ENCODE peak calls at places on chromosomes 6 and 20, in eight cellular contexts. One of them, this sample, is unnamed.

GRCh38 chr6:26104457-26105108 is 17.4 kb downstream of the HFE start:
- DNase-seq in A549: no peak
- DNase-seq in mucosa of descending colon: peak
- DNase-seq in astrocyte of the cerebellum: no peak
- DNase-seq in PC-3: peak
- DNase-seq in transverse colon: peak
- DNase-seq in K562: no peak
- DNase-seq in fibroblast of lung: no peak
- DNase-seq in this sample: no peak

GRCh38 chr6:148885920-148886845 is 139.4 kb downstream of the UST start:
- DNase-seq in fibroblast of lung: peak
- DNase-seq in astrocyte of the cerebellum: no peak
- DNase-seq in transverse colon: no peak
- DNase-seq in K562: no peak
- DNase-seq in PC-3: no peak
- DNase-seq in mucosa of descending colon: no peak
- DNase-seq in A549: no peak
- DNase-seq in this sample: no peak

GRCh38 chr20:61218886-61219480 is 33.1 kb upstream of the CDH4 start:
- DNase-seq in K562: no peak
- DNase-seq in A549: no peak
- DNase-seq in transverse colon: no peak
- DNase-seq in fibroblast of lung: peak
- DNase-seq in astrocyte of the cerebellum: no peak
- DNase-seq in PC-3: no peak
- DNase-seq in mucosa of descending colon: no peak
- DNase-seq in this sample: peak

GRCh38 chr6:143673638-143674037 is 4.1 kb upstream of the PHACTR2 start:
- DNase-seq in K562: no peak
- DNase-seq in fibroblast of lung: peak
- DNase-seq in PC-3: peak
- DNase-seq in mucosa of descending colon: peak
- DNase-seq in transverse colon: peak
- DNase-seq in A549: peak
- DNase-seq in astrocyte of the cerebellum: peak
- DNase-seq in this sample: no peak

GRCh38 chr20:23399568-23400241 is 21.6 kb downstream of the NAPB start:
- DNase-seq in mucosa of descending colon: no peak
- DNase-seq in astrocyte of the cerebellum: peak
- DNase-seq in A549: peak
- DNase-seq in PC-3: peak
- DNase-seq in K562: peak
- DNase-seq in fibroblast of lung: peak
- DNase-seq in transverse colon: no peak
- DNase-seq in this sample: no peak

GRCh38 chr20:11924923-11925322 is 7.2 kb downstream of the BTBD3 start:
- DNase-seq in fibroblast of lung: no peak
- DNase-seq in K562: no peak
- DNase-seq in PC-3: no peak
- DNase-seq in astrocyte of the cerebellum: no peak
- DNase-seq in transverse colon: no peak
- DNase-seq in mucosa of descending colon: no peak
- DNase-seq in A549: no peak
- DNase-seq in this sample: no peak

GRCh38 chr6:118810420-118811027 is 83.4 kb upstream of the ASF1A start:
- DNase-seq in transverse colon: peak
- DNase-seq in fibroblast of lung: no peak
- DNase-seq in K562: no peak
- DNase-seq in A549: no peak
- DNase-seq in mucosa of descending colon: no peak
- DNase-seq in astrocyte of the cerebellum: no peak
- DNase-seq in PC-3: no peak
- DNase-seq in this sample: no peak

GRCh38 chr6:143062551-143062950 is 1.9 kb downstream of the AIG1 start:
- DNase-seq in transverse colon: no peak
- DNase-seq in A549: no peak
- DNase-seq in astrocyte of the cerebellum: no peak
- DNase-seq in mucosa of descending colon: no peak
- DNase-seq in fibroblast of lung: no peak
- DNase-seq in K562: no peak
- DNase-seq in PC-3: no peak
- DNase-seq in this sample: no peak

GRCh38 chr6:160692369-160692959 is 9.6 kb upstream of the PLG start:
- DNase-seq in mucosa of descending colon: no peak
- DNase-seq in A549: no peak
- DNase-seq in transverse colon: no peak
- DNase-seq in fibroblast of lung: no peak
- DNase-seq in K562: peak
- DNase-seq in PC-3: no peak
- DNase-seq in astrocyte of the cerebellum: no peak
- DNase-seq in this sample: no peak

DNA sequence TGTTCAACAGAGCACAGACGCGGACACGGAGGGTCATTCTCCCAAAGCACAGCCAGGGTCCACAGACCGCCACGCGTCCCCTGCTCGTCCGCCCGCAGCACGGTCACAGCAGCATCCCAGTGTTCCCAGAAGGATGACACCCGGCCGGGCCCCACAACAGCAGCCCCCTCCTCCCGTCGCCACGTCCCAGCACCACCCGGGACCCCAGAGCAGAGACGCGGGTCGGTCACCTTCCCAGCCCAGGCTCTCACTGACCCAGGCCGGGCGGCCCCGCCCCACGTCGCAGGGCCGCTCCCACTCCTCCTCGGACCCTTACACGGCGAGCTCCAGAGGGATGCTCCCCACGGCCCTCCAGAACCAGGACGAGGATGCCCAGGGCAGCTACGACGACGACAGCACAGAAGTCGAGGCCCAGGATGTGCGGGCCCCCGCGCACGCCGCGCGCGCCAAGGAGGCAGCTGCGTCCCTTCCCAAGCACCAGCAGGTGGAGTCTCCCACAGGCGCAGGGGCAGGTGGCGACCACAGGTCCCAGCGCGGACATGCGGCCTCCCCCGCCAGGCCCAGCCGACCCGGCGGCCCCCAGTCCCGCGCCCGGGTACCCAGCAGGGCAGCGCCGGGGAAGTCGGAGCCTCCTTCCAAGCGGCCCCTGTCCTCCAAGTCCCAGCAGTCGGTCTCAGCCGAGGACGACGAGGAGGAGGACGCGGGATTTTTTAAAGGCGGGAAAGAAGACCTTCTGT is 64.3 kb downstream of the FNDC1 start:
- DNase-seq in PC-3: no peak
- DNase-seq in K562: no peak
- DNase-seq in transverse colon: no peak
- DNase-seq in fibroblast of lung: no peak
- DNase-seq in astrocyte of the cerebellum: no peak
- DNase-seq in A549: no peak
- DNase-seq in mucosa of descending colon: no peak
- DNase-seq in this sample: no peak
- TF ChIP-seq CTCF in PC-3: no peak
- TF ChIP-seq CTCF in K562: peak
- TF ChIP-seq CTCF in transverse colon: no peak
- TF ChIP-seq CTCF in fibroblast of lung: no peak
- TF ChIP-seq CTCF in astrocyte of the cerebellum: peak
- TF ChIP-seq CTCF in A549: no peak
- TF ChIP-seq CTCF in mucosa of descending colon: no peak
- TF ChIP-seq CTCF in this sample: no peak

GRCh38 chr6:161736796-161737292 is 463.0 kb upstream of the AGPAT4 start:
- DNase-seq in K562: no peak
- DNase-seq in mucosa of descending colon: no peak
- DNase-seq in transverse colon: no peak
- DNase-seq in fibroblast of lung: no peak
- DNase-seq in PC-3: no peak
- DNase-seq in astrocyte of the cerebellum: no peak
- DNase-seq in A549: no peak
- DNase-seq in this sample: no peak
- H3K4me3 ChIP-seq in K562: no peak
- H3K4me3 ChIP-seq in mucosa of descending colon: no peak
- H3K4me3 ChIP-seq in transverse colon: no peak
- H3K4me3 ChIP-seq in fibroblast of lung: no peak
- H3K4me3 ChIP-seq in PC-3: no peak
- H3K4me3 ChIP-seq in astrocyte of the cerebellum: no peak
- H3K4me3 ChIP-seq in A549: no peak
- H3K4me3 ChIP-seq in this sample: no peak

GRCh38 chr20:35001596-35002362 is 46.1 kb downstream of the MYH7B start:
- DNase-seq in K562: no peak
- DNase-seq in A549: no peak
- DNase-seq in mucosa of descending colon: peak
- DNase-seq in fibroblast of lung: no peak
- DNase-seq in astrocyte of the cerebellum: no peak
- DNase-seq in transverse colon: no peak
- DNase-seq in PC-3: no peak
- DNase-seq in this sample: no peak

GRCh38 chr20:35003211-35004031 is 47.8 kb downstream of the MYH7B start:
- DNase-seq in astrocyte of the cerebellum: no peak
- DNase-seq in transverse colon: no peak
- DNase-seq in A549: no peak
- DNase-seq in fibroblast of lung: no peak
- DNase-seq in PC-3: no peak
- DNase-seq in K562: no peak
- DNase-seq in mucosa of descending colon: peak
- DNase-seq in this sample: no peak

GRCh38 chr20:35004051-35004725 is 48.5 kb downstream of the MYH7B start:
- DNase-seq in A549: no peak
- DNase-seq in mucosa of descending colon: peak
- DNase-seq in fibroblast of lung: no peak
- DNase-seq in PC-3: no peak
- DNase-seq in transverse colon: peak
- DNase-seq in K562: no peak
- DNase-seq in astrocyte of the cerebellum: no peak
- DNase-seq in this sample: no peak

GRCh38 chr20:35000922-35001595 is 45.4 kb downstream of the MYH7B start:
- DNase-seq in transverse colon: no peak
- DNase-seq in K562: no peak
- DNase-seq in A549: no peak
- DNase-seq in PC-3: no peak
- DNase-seq in fibroblast of lung: no peak
- DNase-seq in mucosa of descending colon: peak
- DNase-seq in astrocyte of the cerebellum: no peak
- DNase-seq in this sample: no peak

DNA sequence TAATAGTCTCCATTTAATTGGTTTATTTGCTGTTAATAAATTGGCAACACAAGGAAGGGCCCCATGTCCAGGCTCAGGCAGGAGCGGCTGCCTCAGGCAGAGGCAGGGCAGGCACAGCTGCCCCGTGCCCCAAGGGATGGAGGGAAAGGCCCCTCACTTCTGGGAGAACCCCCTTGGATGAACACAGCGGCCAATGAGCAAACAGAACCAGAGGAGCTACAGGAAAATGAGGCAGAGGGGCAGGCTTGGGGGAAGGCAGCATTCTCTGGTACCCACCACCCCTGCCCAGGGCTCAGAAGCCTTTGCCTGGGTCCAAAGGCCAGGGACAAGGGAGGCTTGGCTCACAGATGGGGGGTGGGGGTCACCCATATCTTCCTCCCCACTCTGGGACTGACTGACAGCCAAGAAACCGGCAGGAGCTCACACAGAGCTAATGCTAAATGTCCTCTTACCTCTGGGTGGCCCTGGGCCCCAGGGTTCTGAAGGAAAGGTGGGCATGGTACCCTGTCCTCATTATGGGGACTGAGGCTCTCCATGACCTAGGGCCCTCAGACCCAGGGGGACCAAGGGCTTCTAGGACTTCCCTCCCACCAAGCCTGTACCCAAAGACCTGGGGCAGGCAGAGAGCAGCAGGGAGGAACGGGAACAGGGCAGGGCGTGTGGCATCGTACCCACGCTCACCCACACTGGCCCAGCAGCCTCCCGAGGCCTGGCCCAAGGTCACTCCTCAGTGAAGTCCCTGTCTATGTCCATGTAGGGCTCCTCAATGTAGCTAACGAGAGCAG is 47.0 kb downstream of the MYH7B start:
- DNase-seq in mucosa of descending colon: peak
- DNase-seq in K562: no peak
- DNase-seq in transverse colon: no peak
- DNase-seq in fibroblast of lung: no peak
- DNase-seq in astrocyte of the cerebellum: no peak
- DNase-seq in A549: no peak
- DNase-seq in PC-3: no peak
- DNase-seq in this sample: no peak
- TF ChIP-seq CTCF in mucosa of descending colon: no peak
- TF ChIP-seq CTCF in K562: no peak
- TF ChIP-seq CTCF in transverse colon: no peak
- TF ChIP-seq CTCF in fibroblast of lung: no peak
- TF ChIP-seq CTCF in astrocyte of the cerebellum: no peak
- TF ChIP-seq CTCF in A549: no peak
- TF ChIP-seq CTCF in PC-3: no peak
- TF ChIP-seq CTCF in this sample: no peak

DNA sequence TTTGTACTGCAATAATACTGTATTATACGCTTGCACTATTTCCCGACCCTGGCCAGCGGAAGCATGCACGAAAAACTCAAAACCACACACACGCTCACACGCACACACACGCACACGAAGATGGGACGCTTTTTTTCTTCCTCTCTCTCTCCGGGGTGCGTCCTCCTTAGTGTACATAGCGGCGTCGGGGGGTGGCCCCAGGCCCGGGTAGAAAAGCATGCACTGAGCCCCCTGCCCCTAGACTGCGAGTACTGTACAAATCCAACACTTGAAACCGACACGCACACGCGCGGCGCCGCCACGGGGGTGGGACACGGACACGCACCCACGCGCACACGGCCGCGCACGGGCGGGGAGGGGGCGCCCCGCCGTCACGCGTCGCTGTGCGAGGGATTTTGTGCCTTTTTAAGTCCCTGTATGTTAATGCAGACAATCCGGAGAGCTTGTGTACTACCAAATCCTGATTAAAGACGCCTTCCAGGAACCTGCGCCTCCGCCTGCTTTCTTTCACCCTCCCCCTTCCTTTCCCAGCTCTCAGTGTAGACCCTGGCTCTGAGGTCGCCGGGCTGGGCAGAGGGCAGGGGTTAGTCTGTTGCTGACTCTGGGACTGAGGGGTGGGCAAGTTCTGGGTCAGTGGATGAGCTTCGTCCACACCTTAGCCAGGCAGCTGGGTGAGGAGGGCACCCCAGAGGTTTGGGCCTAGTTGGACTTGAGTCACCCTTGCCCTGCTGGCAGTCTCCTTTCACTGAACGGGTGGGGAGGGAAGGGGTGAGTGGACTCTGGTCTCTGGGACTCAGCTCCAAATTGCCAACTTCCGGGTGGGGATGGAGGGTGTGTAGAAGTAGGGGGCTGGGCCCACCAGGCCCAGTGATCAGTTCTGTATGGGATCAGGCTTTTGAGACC is 21.6 kb upstream of the SLC22A7 start:
- DNase-seq in A549: no peak
- DNase-seq in fibroblast of lung: no peak
- DNase-seq in astrocyte of the cerebellum: no peak
- DNase-seq in transverse colon: peak
- DNase-seq in K562: no peak
- DNase-seq in PC-3: no peak
- DNase-seq in mucosa of descending colon: peak
- DNase-seq in this sample: no peak
- H3K4me3 ChIP-seq in A549: no peak
- H3K4me3 ChIP-seq in fibroblast of lung: no peak
- H3K4me3 ChIP-seq in astrocyte of the cerebellum: no peak
- H3K4me3 ChIP-seq in transverse colon: peak
- H3K4me3 ChIP-seq in K562: no peak
- H3K4me3 ChIP-seq in PC-3: no peak
- H3K4me3 ChIP-seq in mucosa of descending colon: no peak
- H3K4me3 ChIP-seq in this sample: no peak

This sample was measured in AG04449.